ENCODE peak calls at places on chromosome 11, in four cellular contexts. One of them, this sample, is unnamed.

GRCh38 chr11:119389611-119390254 is 8.2 kb upstream of the USP2 start:
- DNase-seq in effector memory CD4-positive, alpha-beta T cell: no peak
- DNase-seq in non-pigmented ciliary epithelial cell: no peak
- DNase-seq in activated naive CD8-positive, alpha-beta T cell treated with anti-CD3 and anti-CD28 coated beads, Interleukin-2, amount 50 U/mL, for 24 hours: no peak
- DNase-seq in this sample: no peak

GRCh38 chr11:124075841-124076571 is 34.9 kb upstream of the OR10G7 start:
- DNase-seq in effector memory CD4-positive, alpha-beta T cell: no peak
- DNase-seq in non-pigmented ciliary epithelial cell: no peak
- DNase-seq in activated naive CD8-positive, alpha-beta T cell treated with anti-CD3 and anti-CD28 coated beads, Interleukin-2, amount 50 U/mL, for 24 hours: peak; percentile 30
- DNase-seq in this sample: peak; percentile 61

GRCh38 chr11:17511571-17511970 is 32.6 kb downstream of the USH1C start:
- DNase-seq in effector memory CD4-positive, alpha-beta T cell: no peak
- DNase-seq in non-pigmented ciliary epithelial cell: no peak
- DNase-seq in activated naive CD8-positive, alpha-beta T cell treated with anti-CD3 and anti-CD28 coated beads, Interleukin-2, amount 50 U/mL, for 24 hours: no peak
- DNase-seq in this sample: no peak

GRCh38 chr11:70876685-70877084 is 375.7 kb downstream of the SHANK2 start:
- DNase-seq in effector memory CD4-positive, alpha-beta T cell: no peak
- DNase-seq in non-pigmented ciliary epithelial cell: no peak
- DNase-seq in activated naive CD8-positive, alpha-beta T cell treated with anti-CD3 and anti-CD28 coated beads, Interleukin-2, amount 50 U/mL, for 24 hours: no peak
- DNase-seq in this sample: no peak

GRCh38 chr11:1211838-1212237 is 11.0 kb upstream of the MUC5B start:
- DNase-seq in effector memory CD4-positive, alpha-beta T cell: no peak
- DNase-seq in non-pigmented ciliary epithelial cell: no peak
- DNase-seq in activated naive CD8-positive, alpha-beta T cell treated with anti-CD3 and anti-CD28 coated beads, Interleukin-2, amount 50 U/mL, for 24 hours: no peak
- DNase-seq in this sample: no peak

GRCh38 chr11:12173111-12173510 is 62.7 kb downstream of the MICAL2 start:
- DNase-seq in effector memory CD4-positive, alpha-beta T cell: no peak
- DNase-seq in non-pigmented ciliary epithelial cell: no peak
- DNase-seq in activated naive CD8-positive, alpha-beta T cell treated with anti-CD3 and anti-CD28 coated beads, Interleukin-2, amount 50 U/mL, for 24 hours: no peak
- DNase-seq in this sample: no peak

GRCh38 chr11:279966-280761 is 2.0 kb downstream of the NLRP6 start:
- DNase-seq in effector memory CD4-positive, alpha-beta T cell: no peak
- DNase-seq in non-pigmented ciliary epithelial cell: no peak
- DNase-seq in activated naive CD8-positive, alpha-beta T cell treated with anti-CD3 and anti-CD28 coated beads, Interleukin-2, amount 50 U/mL, for 24 hours: peak; percentile 40
- DNase-seq in this sample: peak; percentile 65

GRCh38 chr11:2524446-2525165 is 79.8 kb downstream of the KCNQ1 start:
- DNase-seq in effector memory CD4-positive, alpha-beta T cell: no peak
- DNase-seq in non-pigmented ciliary epithelial cell: no peak
- DNase-seq in activated naive CD8-positive, alpha-beta T cell treated with anti-CD3 and anti-CD28 coated beads, Interleukin-2, amount 50 U/mL, for 24 hours: peak; percentile 1
- DNase-seq in this sample: peak; percentile 8

GRCh38 chr11:29318134-29318845 is 698.5 kb downstream of the KCNA4 start:
- DNase-seq in effector memory CD4-positive, alpha-beta T cell: no peak
- DNase-seq in non-pigmented ciliary epithelial cell: no peak
- DNase-seq in activated naive CD8-positive, alpha-beta T cell treated with anti-CD3 and anti-CD28 coated beads, Interleukin-2, amount 50 U/mL, for 24 hours: no peak
- DNase-seq in this sample: no peak

GRCh38 chr11:45537617-45538016 is 127.8 kb downstream of the CHST1 start:
- DNase-seq in effector memory CD4-positive, alpha-beta T cell: no peak
- DNase-seq in non-pigmented ciliary epithelial cell: no peak
- DNase-seq in activated naive CD8-positive, alpha-beta T cell treated with anti-CD3 and anti-CD28 coated beads, Interleukin-2, amount 50 U/mL, for 24 hours: no peak
- DNase-seq in this sample: no peak

GRCh38 chr11:74672332-74672955 is 58.8 kb downstream of the CHRDL2 start:
- DNase-seq in effector memory CD4-positive, alpha-beta T cell: no peak
- DNase-seq in non-pigmented ciliary epithelial cell: no peak
- DNase-seq in activated naive CD8-positive, alpha-beta T cell treated with anti-CD3 and anti-CD28 coated beads, Interleukin-2, amount 50 U/mL, for 24 hours: no peak
- DNase-seq in this sample: no peak

GRCh38 chr11:130798280-130798679 is 118.0 kb downstream of the SNX19 start:
- DNase-seq in effector memory CD4-positive, alpha-beta T cell: no peak
- DNase-seq in non-pigmented ciliary epithelial cell: peak; percentile 90
- DNase-seq in activated naive CD8-positive, alpha-beta T cell treated with anti-CD3 and anti-CD28 coated beads, Interleukin-2, amount 50 U/mL, for 24 hours: no peak
- DNase-seq in this sample: no peak

GRCh38 chr11:122796128-122796717 is 42.1 kb upstream of the CRTAM start:
- DNase-seq in effector memory CD4-positive, alpha-beta T cell: peak; percentile 14
- DNase-seq in non-pigmented ciliary epithelial cell: no peak
- DNase-seq in activated naive CD8-positive, alpha-beta T cell treated with anti-CD3 and anti-CD28 coated beads, Interleukin-2, amount 50 U/mL, for 24 hours: peak; percentile 80
- DNase-seq in this sample: peak; percentile 54

This sample was measured in transverse colon.